ENCODE peak calls at places on chromosomes 13 and 19, in six cellular contexts. L is GM23248, X is mammary epithelial cell, B is A549, W is IMR-90, M is fibroblast of lung. F is an unnamed sample.

GRCh38 chr13:24270639-24271131 is 38.7 kb upstream of the C1QTNF9 start:
- DNase-seq in L (peak; percentile 75), X (peak; percentile 28), B (no peak), W (peak; percentile 47), M (peak; percentile 66), F (peak; percentile 74)

GRCh38 chr13:99980201-99981114 is 1.1 kb upstream of the ZIC2 start:
- DNase-seq in L (peak; percentile 86), X (peak; percentile 76), B (no peak), W (peak; percentile 43), M (peak; percentile 51), F (peak; percentile 98)

GRCh38 chr13:97205971-97206370 is 16.2 kb upstream of the MBNL2 start:
- DNase-seq in L (peak; percentile 41), X (peak; percentile 32), B (peak; percentile 22), W (peak; percentile 68), M (no peak), F (no peak)

GRCh38 chr13:24127116-24127631 is 33.3 kb upstream of the SPATA13 start:
- DNase-seq in L (peak; percentile 43), X (no peak), B (no peak), W (peak; percentile 43), M (no peak), F (no peak)

GRCh38 chr13:80952158-80952557 is 611.2 kb upstream of the SPRY2 start:
- DNase-seq in L (no peak), X (no peak), B (no peak), W (no peak), M (no peak), F (no peak)

GRCh38 chr19:43572172-43572588 is 3.1 kb downstream of the XRCC1 start:
- DNase-seq in L (no peak), X (no peak), B (no peak), W (no peak), M (no peak), F (peak; percentile 13)

GRCh38 chr13:113981611-113982295 is 7.9 kb upstream of the C13orf46 start:
- DNase-seq in L (no peak), X (no peak), B (no peak), W (no peak), M (no peak), F (no peak)

GRCh38 chr13:30792257-30793000 is 57.1 kb downstream of the ALOX5AP start:
- DNase-seq in L (peak; percentile 98), X (peak; percentile 91), B (peak; percentile 33), W (peak; percentile 94), M (peak; percentile 95), F (peak; percentile 97)

GRCh38 chr19:55173186-55173716 is 6.8 kb upstream of the DNAAF3 start:
- DNase-seq in L (peak; percentile 34), X (no peak), B (no peak), W (no peak), M (no peak), F (peak; percentile 92)
- H3K4me2 ChIP-seq in L (peak overlapping the region; percentile 61), X (peak overlapping the region; percentile 95), B (peak overlapping the region; percentile 82), W (peak overlapping the region; percentile 68), M (peak overlapping the region; percentile 86), F (peak overlapping the region; percentile 89)

GRCh38 chr13:101795460-101795859 is 343.0 kb downstream of the ITGBL1 start:
- DNase-seq in L (no peak), X (no peak), B (no peak), W (no peak), M (no peak), F (no peak)
- H3K4me1 ChIP-seq in L (no peaks in the 10 kb centered on the region), X (no peaks in the 10 kb centered on the region), B (no peaks in the 10 kb centered on the region), W (no peaks in the 10 kb centered on the region), M (no peaks in the 10 kb centered on the region), F (no peaks in the 10 kb centered on the region)

GRCh38 chr13:39379667-39380655 is 223.0 kb downstream of the LHFPL6 start:
- DNase-seq in L (peak; percentile 10), X (peak; percentile 34), B (no peak), W (peak; percentile 21), M (no peak), F (no peak)
- H3K4me2 ChIP-seq in L (no peak overlapping the region), X (no peak overlapping the region), B (no peak overlapping the region), W (no peak overlapping the region), M (no peak overlapping the region), F (no peak overlapping the region)

GRCh38 chr19:35004517-35005255 is 4.6 kb downstream of the GRAMD1A start:
- DNase-seq in L (no peak), X (no peak), B (no peak), W (no peak), M (no peak), F (peak; percentile 73)

GRCh38 chr19:34999498-35000337 is at the start of gene GRAMD1A:
- DNase-seq in L (peak; percentile 92), X (peak; percentile 85), B (peak; percentile 99), W (peak; percentile 80), M (peak; percentile 84), F (peak; percentile 100)

GRCh38 chr19:35000338-35000646 is 169 bp downstream of the GRAMD1A start:
- DNase-seq in L (no peak), X (no peak), B (no peak), W (no peak), M (no peak), F (no peak)

GRCh38 chr19:35000647-35001501 is 751 bp downstream of the GRAMD1A start:
- DNase-seq in L (peak; percentile 62), X (peak; percentile 56), B (peak; percentile 70), W (peak; percentile 50), M (peak; percentile 45), F (peak; percentile 94)

DNA sequence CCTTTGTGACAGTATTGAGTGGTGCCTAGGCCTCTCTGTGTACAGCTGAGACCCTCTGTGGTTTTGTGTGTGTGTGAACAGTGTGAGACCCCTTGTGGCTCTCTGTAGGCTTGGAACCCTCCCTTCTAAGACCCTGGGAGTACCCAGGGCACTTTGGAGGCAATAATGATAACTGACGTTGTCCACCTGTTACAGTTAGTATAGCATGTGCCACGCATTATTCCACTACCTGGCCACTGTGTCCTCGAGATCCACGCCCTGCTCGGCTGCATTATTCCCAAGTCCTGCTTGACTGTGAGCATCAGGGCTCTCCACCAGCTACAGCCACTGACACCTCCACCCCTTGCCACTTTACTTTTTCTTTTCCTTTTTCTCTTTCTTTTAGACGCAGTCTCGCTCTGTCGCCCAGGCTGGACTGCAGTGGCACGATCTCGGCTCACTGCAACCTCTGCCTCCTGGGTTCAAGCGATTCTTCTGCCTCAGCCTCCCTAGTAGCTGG is 2.0 kb downstream of the GRAMD1A start:
- DNase-seq in L (no peak), X (no peak), B (no peak), W (no peak), M (no peak), F (no peak)
- H3K4me1 ChIP-seq in L (peaks cover 8% of the 10 kb centered on the region), X (peaks cover 8% of the 10 kb centered on the region), B (peaks cover 76% of the 10 kb centered on the region), W (peaks cover 23% of the 10 kb centered on the region), M (peaks cover 7% of the 10 kb centered on the region), F (peaks cover 36% of the 10 kb centered on the region)

DNA sequence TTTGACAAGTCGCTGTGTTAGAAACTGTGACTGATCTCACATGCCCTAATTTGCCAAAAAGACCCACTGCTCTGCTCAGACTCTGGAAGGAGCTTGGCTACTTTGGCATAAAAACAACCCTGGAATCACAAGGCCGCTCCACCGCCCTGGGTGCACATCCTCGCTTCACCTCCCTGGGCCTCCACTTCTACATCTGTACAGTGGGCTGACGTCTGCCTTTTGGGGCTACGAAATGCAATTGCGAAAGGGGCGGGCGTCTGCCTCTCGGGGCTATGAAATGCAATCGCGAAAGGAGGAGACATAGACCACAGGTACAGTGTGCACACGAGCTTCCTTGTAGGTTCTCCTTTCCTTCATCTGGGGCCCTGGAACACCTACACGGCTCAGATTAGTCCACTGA is 74.2 kb downstream of the SLC7A1 start:
- DNase-seq in L (no peak), X (no peak), B (no peak), W (no peak), M (no peak), F (no peak)
- H3K4me2 ChIP-seq in L (peak overlapping the region; percentile 58), X (no peak overlapping the region), B (no peak overlapping the region), W (no peak overlapping the region), M (no peak overlapping the region), F (peak overlapping the region; percentile 43)

DNA sequence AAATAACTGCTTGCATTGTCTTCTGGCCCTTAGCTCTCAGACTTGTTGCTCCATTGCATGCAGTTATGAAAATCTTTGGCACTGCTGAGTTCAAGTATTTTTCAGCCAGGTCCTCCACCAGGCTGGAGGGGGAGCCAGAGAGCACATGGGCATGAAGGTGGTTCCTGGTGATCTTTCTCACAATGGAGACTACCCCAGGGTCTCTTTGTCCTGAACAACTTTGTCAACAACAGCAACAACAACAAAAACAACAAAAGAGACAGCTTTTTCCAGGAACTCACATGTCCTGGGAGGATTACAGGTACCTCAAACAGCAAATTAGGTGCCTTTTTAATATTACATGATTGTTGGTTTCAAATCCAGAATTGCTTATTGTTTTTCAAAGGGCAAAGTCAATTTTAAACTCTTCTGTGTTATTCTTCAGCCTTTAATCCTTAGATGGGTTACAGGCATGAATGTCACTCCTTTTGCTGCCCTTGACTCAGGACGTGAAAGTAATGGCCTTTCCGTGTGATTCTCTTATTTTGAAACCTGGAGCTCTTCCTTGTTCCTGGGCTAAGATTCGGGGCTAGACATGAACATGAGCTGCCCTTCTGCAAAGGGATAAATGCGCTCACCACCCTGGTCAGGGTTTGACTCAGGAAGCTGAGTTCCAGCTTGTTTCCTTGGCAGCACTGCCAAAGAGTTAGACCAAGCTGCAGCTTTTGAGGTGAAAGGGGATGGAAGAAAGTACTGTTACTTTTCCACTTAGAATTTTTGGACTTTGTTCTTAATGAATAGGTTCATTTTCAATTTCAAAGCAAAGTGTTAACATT is 1.8 kb downstream of the RGCC start:
- DNase-seq in L (peak; percentile 84), X (peak; percentile 53), B (peak; percentile 29), W (peak; percentile 72), M (peak; percentile 77), F (peak; percentile 95)
- H3K4me1 ChIP-seq in L (no peaks in the 10 kb centered on the region), X (peaks cover 20% of the 10 kb centered on the region), B (no peaks in the 10 kb centered on the region), W (peaks cover 14% of the 10 kb centered on the region), M (peaks cover 2% of the 10 kb centered on the region), F (peaks cover 15% of the 10 kb centered on the region)

GRCh38 chr19:52685811-52686210 is 47.7 kb upstream of the ZNF83 start:
- DNase-seq in L (no peak), X (no peak), B (no peak), W (no peak), M (no peak), F (no peak)

GRCh38 chr19:52687658-52688057 is 47.2 kb downstream of the ZNF611 start:
- DNase-seq in L (no peak), X (no peak), B (no peak), W (no peak), M (no peak), F (no peak)

GRCh38 chr19:52689804-52690394 is 44.9 kb downstream of the ZNF611 start:
- DNase-seq in L (peak; percentile 55), X (no peak), B (no peak), W (no peak), M (no peak), F (peak; percentile 87)

GRCh38 chr19:52690395-52691214 is 44.2 kb downstream of the ZNF611 start:
- DNase-seq in L (peak; percentile 98), X (peak; percentile 94), B (no peak), W (peak; percentile 93), M (peak; percentile 91), F (peak; percentile 96)

DNA sequence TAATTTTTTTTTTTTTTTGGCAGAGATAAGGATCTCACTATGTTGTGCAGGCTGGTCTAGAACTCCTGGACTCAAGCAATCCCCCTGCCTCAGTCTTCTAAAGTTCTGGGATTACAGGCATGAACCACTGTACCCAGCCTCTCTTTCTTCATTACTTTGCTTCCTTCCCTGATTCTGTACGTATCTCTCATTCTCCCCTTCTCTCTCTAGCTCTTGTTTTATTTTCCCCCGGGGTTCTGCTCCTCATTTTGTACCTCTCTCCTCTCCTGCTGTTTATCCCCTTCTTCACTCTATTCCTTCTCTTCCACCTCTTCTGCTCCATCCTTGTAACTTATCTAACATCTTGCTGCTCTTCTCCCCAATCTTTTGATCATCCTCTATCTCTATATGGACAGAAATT is 46.5 kb downstream of the ZNF611 start:
- DNase-seq in L (no peak), X (no peak), B (no peak), W (no peak), M (no peak), F (no peak)
- H3K4me2 ChIP-seq in L (peak overlapping the region; percentile 88), X (peak overlapping the region; percentile 100), B (no peak overlapping the region), W (no peak overlapping the region), M (no peak overlapping the region), F (no peak overlapping the region)

GRCh38 chr13:40644838-40645620 is 21.4 kb downstream of the FOXO1 start:
- DNase-seq in L (peak; percentile 36), X (peak; percentile 74), B (no peak), W (no peak), M (no peak), F (no peak)
- H3K4me1 ChIP-seq in L (peaks cover 30% of the 10 kb centered on the region), X (peaks cover 16% of the 10 kb centered on the region), B (peaks cover 15% of the 10 kb centered on the region), W (no peaks in the 10 kb centered on the region), M (no peaks in the 10 kb centered on the region), F (peaks cover 6% of the 10 kb centered on the region)